ENCODE peak calls at places on chromosomes 5 and 9, in eight cellular contexts. One of them, this sample, is unnamed.

GRCh38 chr5:146003852-146004251 is 67.5 kb downstream of the SH3RF2 start:
- DNase-seq in A549: no peak
- DNase-seq in MM.1S: no peak
- DNase-seq in T-helper 17 cell: no peak
- DNase-seq in putamen: no peak
- DNase-seq in aorta: no peak
- DNase-seq in activated CD4-positive, alpha-beta T cell treated with anti-CD3 and anti-CD28 coated beads, Interleukin-2, amount 10 ng/mL, durations not matched to agents 7 days and 5 days: no peak
- DNase-seq in hypothalamus: no peak
- DNase-seq in this sample: no peak

GRCh38 chr5:19615661-19616060 is 372.3 kb downstream of the CDH18 start:
- DNase-seq in A549: no peak
- DNase-seq in MM.1S: no peak
- DNase-seq in T-helper 17 cell: no peak
- DNase-seq in putamen: no peak
- DNase-seq in aorta: no peak
- DNase-seq in activated CD4-positive, alpha-beta T cell treated with anti-CD3 and anti-CD28 coated beads, Interleukin-2, amount 10 ng/mL, durations not matched to agents 7 days and 5 days: no peak
- DNase-seq in hypothalamus: no peak
- DNase-seq in this sample: no peak

GRCh38 chr5:97142521-97143254 is at the start of gene LIX1:
- DNase-seq in A549: peak
- DNase-seq in MM.1S: peak
- DNase-seq in T-helper 17 cell: no peak
- DNase-seq in putamen: peak
- DNase-seq in aorta: no peak
- DNase-seq in activated CD4-positive, alpha-beta T cell treated with anti-CD3 and anti-CD28 coated beads, Interleukin-2, amount 10 ng/mL, durations not matched to agents 7 days and 5 days: peak
- DNase-seq in hypothalamus: peak
- DNase-seq in this sample: no peak

GRCh38 chr9:130106860-130107848 is 53.4 kb downstream of the GPR107 start:
- DNase-seq in A549: peak
- DNase-seq in MM.1S: peak
- DNase-seq in T-helper 17 cell: peak
- DNase-seq in putamen: peak
- DNase-seq in aorta: peak
- DNase-seq in activated CD4-positive, alpha-beta T cell treated with anti-CD3 and anti-CD28 coated beads, Interleukin-2, amount 10 ng/mL, durations not matched to agents 7 days and 5 days: peak
- DNase-seq in hypothalamus: peak
- DNase-seq in this sample: peak

GRCh38 chr9:70015099-70015498 is 28.5 kb upstream of the MAMDC2 start:
- DNase-seq in A549: no peak
- DNase-seq in MM.1S: no peak
- DNase-seq in T-helper 17 cell: no peak
- DNase-seq in putamen: no peak
- DNase-seq in aorta: no peak
- DNase-seq in activated CD4-positive, alpha-beta T cell treated with anti-CD3 and anti-CD28 coated beads, Interleukin-2, amount 10 ng/mL, durations not matched to agents 7 days and 5 days: no peak
- DNase-seq in hypothalamus: no peak
- DNase-seq in this sample: no peak

GRCh38 chr5:92401492-92401891 is 1018.4 kb upstream of the ARRDC3 start:
- DNase-seq in A549: peak
- DNase-seq in MM.1S: peak
- DNase-seq in T-helper 17 cell: no peak
- DNase-seq in putamen: peak
- DNase-seq in aorta: no peak
- DNase-seq in activated CD4-positive, alpha-beta T cell treated with anti-CD3 and anti-CD28 coated beads, Interleukin-2, amount 10 ng/mL, durations not matched to agents 7 days and 5 days: no peak
- DNase-seq in hypothalamus: no peak
- DNase-seq in this sample: no peak

GRCh38 chr5:22504411-22504810 is 348.7 kb downstream of the CDH12 start:
- DNase-seq in A549: no peak
- DNase-seq in MM.1S: no peak
- DNase-seq in T-helper 17 cell: no peak
- DNase-seq in putamen: no peak
- DNase-seq in aorta: no peak
- DNase-seq in activated CD4-positive, alpha-beta T cell treated with anti-CD3 and anti-CD28 coated beads, Interleukin-2, amount 10 ng/mL, durations not matched to agents 7 days and 5 days: no peak
- DNase-seq in hypothalamus: no peak
- DNase-seq in this sample: no peak

GRCh38 chr9:95044731-95045508 is 272.6 kb downstream of the FANCC start:
- DNase-seq in A549: peak
- DNase-seq in MM.1S: no peak
- DNase-seq in T-helper 17 cell: no peak
- DNase-seq in putamen: no peak
- DNase-seq in aorta: no peak
- DNase-seq in activated CD4-positive, alpha-beta T cell treated with anti-CD3 and anti-CD28 coated beads, Interleukin-2, amount 10 ng/mL, durations not matched to agents 7 days and 5 days: no peak
- DNase-seq in hypothalamus: no peak
- DNase-seq in this sample: no peak

GRCh38 chr9:123684393-123685149 is 245.4 kb downstream of the DENND1A start:
- DNase-seq in A549: no peak
- DNase-seq in MM.1S: peak
- DNase-seq in T-helper 17 cell: no peak
- DNase-seq in putamen: no peak
- DNase-seq in aorta: no peak
- DNase-seq in activated CD4-positive, alpha-beta T cell treated with anti-CD3 and anti-CD28 coated beads, Interleukin-2, amount 10 ng/mL, durations not matched to agents 7 days and 5 days: no peak
- DNase-seq in hypothalamus: no peak
- DNase-seq in this sample: no peak

GRCh38 chr5:168699002-168699401 is 119.8 kb upstream of the PANK3 start:
- DNase-seq in A549: no peak
- DNase-seq in MM.1S: no peak
- DNase-seq in T-helper 17 cell: no peak
- DNase-seq in putamen: no peak
- DNase-seq in aorta: peak
- DNase-seq in activated CD4-positive, alpha-beta T cell treated with anti-CD3 and anti-CD28 coated beads, Interleukin-2, amount 10 ng/mL, durations not matched to agents 7 days and 5 days: no peak
- DNase-seq in hypothalamus: no peak
- DNase-seq in this sample: peak

GRCh38 chr9:117616436-117616835 is 87.8 kb upstream of the TLR4 start:
- DNase-seq in A549: no peak
- DNase-seq in MM.1S: no peak
- DNase-seq in T-helper 17 cell: no peak
- DNase-seq in putamen: no peak
- DNase-seq in aorta: no peak
- DNase-seq in activated CD4-positive, alpha-beta T cell treated with anti-CD3 and anti-CD28 coated beads, Interleukin-2, amount 10 ng/mL, durations not matched to agents 7 days and 5 days: no peak
- DNase-seq in hypothalamus: peak
- DNase-seq in this sample: no peak

GRCh38 chr9:69744688-69745380 is 15.0 kb downstream of the PTAR1 start:
- DNase-seq in A549: no peak
- DNase-seq in MM.1S: no peak
- DNase-seq in T-helper 17 cell: no peak
- DNase-seq in putamen: no peak
- DNase-seq in aorta: no peak
- DNase-seq in activated CD4-positive, alpha-beta T cell treated with anti-CD3 and anti-CD28 coated beads, Interleukin-2, amount 10 ng/mL, durations not matched to agents 7 days and 5 days: no peak
- DNase-seq in hypothalamus: no peak
- DNase-seq in this sample: no peak

This sample was measured in uterus.